ENCODE peak calls at places on chromosome 9, in nine cellular contexts. B is activated gamma-delta T cell, P is germinal center, W is T-helper 2 cell, V is tibial nerve, U is anterior cingulate cortex, A is uterus, Q is GM13976, M is GM04504. C is an unnamed sample.

GRCh38 chr9:137454145-137454505 is 5.0 kb downstream of the NSMF start:
- DNase-seq in B (no peak), P (peak; percentile 72), W (no peak), V (no peak), U (no peak), A (peak; percentile 77), Q (peak; percentile 73), M (no peak), C (no peak)

GRCh38 chr9:77651203-77651602 is 3.1 kb upstream of the GNA14 start:
- DNase-seq in B (no peak), P (no peak), W (no peak), V (no peak), U (no peak), A (no peak), Q (no peak), M (no peak), C (no peak)

GRCh38 chr9:132114102-132114707 is 34.5 kb upstream of the MED27 start:
- DNase-seq in B (no peak), P (peak; percentile 27), W (no peak), V (peak; percentile 32), U (no peak), A (no peak), Q (peak; percentile 58), M (peak; percentile 27), C (no peak)

GRCh38 chr9:14769235-14769580 is 46.7 kb upstream of the CER1 start:
- DNase-seq in B (no peak), P (no peak), W (no peak), V (no peak), U (no peak), A (no peak), Q (no peak), M (peak; percentile 5), C (peak; percentile 72)

GRCh38 chr9:119838210-119838609 is 469.0 kb upstream of the BRINP1 start:
- DNase-seq in B (no peak), P (no peak), W (no peak), V (no peak), U (no peak), A (no peak), Q (no peak), M (no peak), C (no peak)

GRCh38 chr9:14278291-14278721 is 35.6 kb downstream of the NFIB start:
- DNase-seq in B (no peak), P (no peak), W (no peak), V (no peak), U (no peak), A (no peak), Q (no peak), M (peak; percentile 5), C (no peak)

GRCh38 chr9:128190516-128191405 is 611 bp downstream of the CIZ1 start:
- DNase-seq in B (no peak), P (no peak), W (no peak), V (no peak), U (no peak), A (peak; percentile 43), Q (no peak), M (no peak), C (no peak)

GRCh38 chr9:22210262-22210661 is 201.2 kb upstream of the CDKN2B start:
- DNase-seq in B (no peak), P (no peak), W (no peak), V (no peak), U (no peak), A (no peak), Q (no peak), M (no peak), C (no peak)

GRCh38 chr9:12185856-12186255 is 507.3 kb upstream of the TYRP1 start:
- DNase-seq in B (no peak), P (no peak), W (no peak), V (no peak), U (no peak), A (no peak), Q (no peak), M (no peak), C (no peak)

GRCh38 chr9:27474350-27474749 is 49.7 kb upstream of the IFNK start:
- DNase-seq in B (no peak), P (no peak), W (no peak), V (no peak), U (no peak), A (no peak), Q (no peak), M (no peak), C (no peak)

GRCh38 chr9:89884356-89885083 is 279.7 kb downstream of the GADD45G start:
- DNase-seq in B (no peak), P (no peak), W (no peak), V (no peak), U (no peak), A (no peak), Q (no peak), M (no peak), C (no peak)

GRCh38 chr9:137127301-137128157 is 11.4 kb upstream of the GRIN1 start:
- DNase-seq in B (no peak), P (peak; percentile 57), W (peak; percentile 46), V (no peak), U (no peak), A (no peak), Q (no peak), M (no peak), C (no peak)

GRCh38 chr9:129626944-129627297 is 958 bp downstream of the NTMT1 start:
- DNase-seq in B (no peak), P (no peak), W (no peak), V (no peak), U (no peak), A (no peak), Q (no peak), M (peak; percentile 41), C (no peak)

GRCh38 chr9:3879315-3879714 is 353.5 kb upstream of the RFX3 start:
- DNase-seq in B (no peak), P (no peak), W (no peak), V (no peak), U (no peak), A (no peak), Q (no peak), M (no peak), C (no peak)

GRCh38 chr9:16064701-16065230 is 511.9 kb downstream of the CCDC171 start:
- DNase-seq in B (no peak), P (no peak), W (no peak), V (no peak), U (no peak), A (no peak), Q (no peak), M (no peak), C (no peak)

C was measured in NCI-H446.